ENCODE peak calls at places on chromosomes 13 and 19, in six cellular contexts. G, C, L, X, A and H are unnamed samples.

GRCh38 chr13:112905086-112905485 is 63.9 kb upstream of the MCF2L start:
- DNase-seq in C (no peak), A (no peak), G (no peak), L (no peak), X (no peak), H (no peak)

GRCh38 chr13:86960876-86961275 is 710.3 kb upstream of the SLITRK5 start:
- DNase-seq in X (no peak), L (no peak), A (no peak), C (no peak), G (no peak), H (no peak)

GRCh38 chr13:94344126-94344863 is 135.2 kb downstream of the DCT start:
- DNase-seq in X (no peak), G (no peak), A (no peak), C (no peak), L (no peak), H (no peak)

GRCh38 chr19:51830263-51830662 is 35.3 kb downstream of the FPR3 start:
- DNase-seq in C (no peak), G (no peak), X (no peak), A (no peak), L (no peak), H (no peak)

GRCh38 chr13:50123862-50124535 is 108.8 kb downstream of the KCNRG start:
- DNase-seq in L (peak), X (no peak), C (peak), A (no peak), G (peak), H (peak)

GRCh38 chr19:14475251-14476073 is at the start of gene PTGER1:
- DNase-seq in C (no peak), L (peak), A (no peak), X (peak), G (no peak), H (peak)

GRCh38 chr13:76764429-76764828 is 121.8 kb downstream of the KCTD12 start:
- DNase-seq in L (no peak), A (no peak), G (no peak), C (no peak), X (no peak), H (no peak)

GRCh38 chr13:96900992-96901391 is 93.3 kb downstream of the OXGR1 start:
- DNase-seq in A (no peak), G (no peak), L (no peak), C (no peak), X (no peak), H (no peak)

GRCh38 chr19:30539315-30539714 is 167.1 kb downstream of the ZNF536 start:
- DNase-seq in A (no peak), X (no peak), L (no peak), G (no peak), C (no peak), H (no peak)

GRCh38 chr19:48190288-48191284 is 20.1 kb downstream of the ZSWIM9 start:
- DNase-seq in L (peak), G (no peak), X (peak), C (peak), A (peak), H (peak)